ENCODE peak calls at places on chromosomes 1 and 21, in nine cellular contexts. L, M, U, G, O, H, W, S and X are unnamed samples.

GRCh38 chr1:36586146-36586545 is 103.4 kb upstream of the CSF3R start:
- DNase-seq in L (no peak), M (no peak), U (no peak), G (no peak), O (no peak), H (no peak), W (no peak), S (no peak), X (no peak)

GRCh38 chr1:171563675-171564074 is 58.4 kb upstream of the MYOCOS start:
- DNase-seq in L (no peak), M (no peak), U (no peak), G (peak), O (peak), H (no peak), W (no peak), S (peak), X (no peak)

GRCh38 chr21:45889115-45889708 is 92.4 kb upstream of the COL6A1 start:
- DNase-seq in L (peak), M (peak), U (no peak), G (no peak), O (no peak), H (no peak), W (no peak), S (no peak), X (no peak)

GRCh38 chr1:113201560-113201959 is 128.6 kb downstream of the LRIG2 start:
- DNase-seq in L (no peak), M (no peak), U (no peak), G (no peak), O (no peak), H (no peak), W (no peak), S (no peak), X (no peak)

GRCh38 chr1:72034827-72035226 is 247.5 kb downstream of the NEGR1 start:
- DNase-seq in L (no peak), M (no peak), U (no peak), G (no peak), O (no peak), H (no peak), W (no peak), S (no peak), X (no peak)

GRCh38 chr1:117128323-117129079 is 7.0 kb upstream of the TRIM45 start:
- DNase-seq in L (no peak), M (no peak), U (no peak), G (no peak), O (peak), H (peak), W (no peak), S (peak), X (no peak)

GRCh38 chr1:54421101-54421504 is 14.9 kb upstream of the SSBP3 start:
- DNase-seq in L (no peak), M (no peak), U (peak), G (no peak), O (peak), H (no peak), W (no peak), S (peak), X (no peak)

GRCh38 chr1:82227696-82228095 is 427.0 kb downstream of the ADGRL2 start:
- DNase-seq in L (no peak), M (no peak), U (no peak), G (no peak), O (peak), H (no peak), W (no peak), S (peak), X (peak)

GRCh38 chr21:30463713-30464112 is 16.5 kb downstream of the KRTAP19-1 start:
- DNase-seq in L (no peak), M (no peak), U (no peak), G (no peak), O (peak), H (peak), W (no peak), S (no peak), X (peak)

GRCh38 chr1:59556802-59557548 is 257.8 kb upstream of the HOOK1 start:
- DNase-seq in L (no peak), M (no peak), U (no peak), G (no peak), O (peak), H (no peak), W (no peak), S (no peak), X (no peak)

GRCh38 chr1:212979340-212980122 is 29.2 kb downstream of the VASH2 start:
- DNase-seq in L (no peak), M (no peak), U (no peak), G (no peak), O (no peak), H (no peak), W (no peak), S (no peak), X (no peak)

GRCh38 chr1:177229781-177230180 is 59.0 kb downstream of the BRINP2 start:
- DNase-seq in L (no peak), M (no peak), U (no peak), G (no peak), O (no peak), H (no peak), W (no peak), S (no peak), X (no peak)

GRCh38 chr1:226638608-226639007 is 90.0 kb downstream of the STUM start:
- DNase-seq in L (peak), M (peak), U (no peak), G (no peak), O (no peak), H (no peak), W (no peak), S (no peak), X (no peak)

GRCh38 chr1:63937623-63938022 is 163.8 kb downstream of the ROR1 start:
- DNase-seq in L (no peak), M (no peak), U (no peak), G (no peak), O (no peak), H (no peak), W (no peak), S (no peak), X (no peak)

DNA sequence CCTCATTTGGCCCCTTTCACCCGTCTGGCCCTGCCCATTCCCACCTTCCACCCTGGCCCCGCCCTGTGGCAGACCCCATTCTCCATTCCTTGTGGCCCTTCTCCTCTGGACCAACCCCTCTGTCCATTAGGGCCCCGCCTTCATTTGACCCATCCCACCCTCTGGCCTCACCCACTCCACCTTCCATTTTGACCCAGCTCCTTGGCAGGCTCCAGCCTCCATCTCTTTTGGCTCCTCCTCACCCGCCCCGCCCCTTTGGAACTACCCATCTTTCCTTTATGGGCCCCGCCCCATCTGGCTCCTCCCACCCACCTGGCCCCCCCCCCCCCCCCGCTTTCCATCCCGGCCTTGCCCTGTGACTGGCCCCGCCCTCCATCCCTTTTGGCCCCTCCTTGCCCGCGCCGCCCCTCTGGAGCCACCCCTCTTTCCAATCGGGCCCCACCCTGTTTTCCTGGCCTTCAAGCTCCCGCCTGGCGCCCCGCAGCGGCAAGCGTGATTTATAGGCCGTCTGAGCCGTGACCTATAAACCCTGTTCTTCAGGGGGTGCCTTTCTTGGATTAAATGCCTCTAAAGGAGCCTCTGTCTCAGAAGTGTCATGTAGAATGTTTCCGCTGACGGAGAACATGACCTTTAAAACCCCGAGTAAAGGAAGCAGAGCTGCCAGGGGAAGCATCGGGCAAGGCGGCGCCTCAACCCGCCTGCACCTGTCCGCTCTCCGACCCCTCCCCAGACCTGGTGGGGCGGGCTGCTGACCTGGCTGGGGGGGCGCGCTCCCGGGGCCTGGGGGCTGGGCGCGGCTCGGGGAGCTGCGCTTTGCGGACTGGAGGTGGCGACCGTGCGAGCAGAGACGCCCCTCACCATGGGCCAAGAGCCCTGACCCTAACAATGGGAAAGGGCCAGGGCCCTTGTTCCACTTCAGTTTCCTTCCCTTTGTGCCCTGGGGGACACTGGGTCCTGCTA is 178.0 kb downstream of the CAMTA1 start:
- DNase-seq in L (peak), M (peak), U (no peak), G (no peak), O (no peak), H (peak), W (no peak), S (peak), X (no peak)
- TF ChIP-seq CTCF in L (no peak), M (no peak), U (no peak), G (no peak), O (no peak), H (peak), W (no peak), S (no peak), X (no peak)

GRCh38 chr21:33229776-33230517 is at the start of gene IFNAR2:
- DNase-seq in L (peak), M (peak), U (peak), G (no peak), O (peak), H (peak), W (peak), S (peak), X (peak)

GRCh38 chr21:33229099-33229775 is 501 bp upstream of the IFNAR2 start:
- DNase-seq in L (no peak), M (no peak), U (no peak), G (no peak), O (no peak), H (no peak), W (no peak), S (no peak), X (no peak)

GRCh38 chr21:33232640-33233039 is 2.9 kb downstream of the IFNAR2 start:
- DNase-seq in L (no peak), M (no peak), U (no peak), G (no peak), O (peak), H (no peak), W (no peak), S (no peak), X (peak)

GRCh38 chr21:33230518-33231324 is 983 bp downstream of the IFNAR2 start:
- DNase-seq in L (peak), M (peak), U (peak), G (no peak), O (peak), H (peak), W (no peak), S (peak), X (peak)

DNA sequence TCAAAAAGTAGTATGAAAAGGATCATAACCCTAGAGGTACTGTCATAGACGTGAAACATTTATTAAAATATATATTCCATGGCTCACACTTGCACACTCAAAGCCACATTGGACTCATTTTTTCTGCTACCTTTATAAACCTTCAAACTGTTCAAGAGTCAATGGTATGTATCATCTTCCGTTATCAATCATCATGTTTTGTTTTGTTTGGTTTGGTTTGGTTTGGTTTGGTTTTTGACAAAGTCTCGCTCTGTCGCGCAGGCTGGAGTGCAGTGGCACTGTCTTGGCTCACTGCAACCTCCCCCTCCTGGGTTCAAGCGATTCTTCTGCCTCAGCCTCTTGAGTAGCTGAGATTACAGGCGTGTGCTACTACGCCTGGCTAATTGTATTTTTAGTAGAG is 1.8 kb downstream of the IFNAR2 start:
- DNase-seq in L (no peak), M (no peak), U (no peak), G (no peak), O (no peak), H (no peak), W (no peak), S (no peak), X (no peak)
- H3K27ac ChIP-seq in L (peak), M (peak), U (no peak), G (no peak), O (peak), H (peak), W (no peak), S (no peak), X (no peak)

GRCh38 chr21:36754241-36754881 is 55.4 kb downstream of the SIM2 start:
- DNase-seq in L (no peak), M (no peak), U (no peak), G (no peak), O (no peak), H (no peak), W (no peak), S (no peak), X (peak)
- TF ChIP-seq CTCF in L (no peak), M (no peak), U (no peak), G (no peak), O (no peak), H (no peak), W (no peak), S (no peak), X (no peak)

GRCh38 chr21:41613421-41613998 is 105.6 kb upstream of the TMPRSS2 start:
- DNase-seq in L (no peak), M (no peak), U (no peak), G (no peak), O (no peak), H (no peak), W (no peak), S (peak), X (no peak)

GRCh38 chr21:41612674-41613250 is 104.8 kb upstream of the TMPRSS2 start:
- DNase-seq in L (peak), M (no peak), U (peak), G (peak), O (peak), H (peak), W (peak), S (peak), X (peak)

GRCh38 chr21:41615613-41616012 is 107.7 kb upstream of the TMPRSS2 start:
- DNase-seq in L (no peak), M (no peak), U (no peak), G (peak), O (peak), H (no peak), W (no peak), S (peak), X (no peak)

GRCh38 chr21:41614456-41615010 is 106.6 kb upstream of the TMPRSS2 start:
- DNase-seq in L (no peak), M (no peak), U (no peak), G (no peak), O (no peak), H (no peak), W (no peak), S (peak), X (no peak)

DNA sequence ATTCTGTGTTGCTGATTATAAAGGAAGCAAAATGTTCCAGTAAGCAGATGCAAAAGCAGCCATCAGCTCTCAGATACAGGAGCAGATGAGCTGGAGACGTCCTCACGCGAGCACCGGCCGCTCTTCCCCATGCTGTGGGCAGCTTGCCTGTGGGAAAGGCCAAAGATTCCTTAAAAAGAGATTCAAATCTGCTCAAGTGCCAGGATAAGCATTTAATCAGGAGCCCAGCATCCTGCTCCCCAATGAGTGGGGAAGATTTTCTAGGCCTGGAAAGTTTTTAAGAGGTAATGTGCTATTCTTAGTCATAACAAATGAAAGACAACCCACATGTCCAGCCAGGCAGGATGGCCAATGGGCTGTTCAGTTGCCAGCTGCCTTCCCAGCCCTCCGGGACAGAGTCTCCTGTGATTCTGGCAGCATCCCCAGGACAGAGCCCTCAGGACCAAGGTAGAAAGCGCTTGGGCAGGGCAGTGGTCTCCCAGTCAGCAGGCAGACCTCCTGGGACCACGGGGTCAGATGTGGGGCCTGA is 108.2 kb upstream of the TMPRSS2 start:
- DNase-seq in L (no peak), M (no peak), U (no peak), G (peak), O (peak), H (no peak), W (peak), S (peak), X (peak)
- H3K27ac ChIP-seq in L (peak), M (no peak), U (peak), G (peak), O (peak), H (no peak), W (peak), S (peak), X (no peak)

DNA sequence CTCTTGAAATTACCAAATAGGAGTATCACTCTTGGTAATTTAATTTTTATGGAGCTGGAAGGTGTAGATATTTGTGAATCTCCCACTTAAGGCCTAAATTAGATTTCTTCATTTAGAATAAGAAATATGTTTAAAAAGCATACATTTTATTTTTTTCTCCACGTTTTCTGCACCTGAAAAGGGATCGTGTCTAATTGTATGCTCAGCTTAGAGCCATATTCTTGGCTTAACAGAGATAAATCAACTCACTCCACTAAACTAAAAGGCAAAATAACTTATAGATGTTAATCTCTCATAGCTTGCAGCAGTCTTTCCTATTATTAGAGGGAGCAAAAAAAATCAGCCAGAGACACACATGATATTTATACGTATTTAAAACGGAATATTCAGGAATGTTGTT is 336.8 kb upstream of the SGIP1 start:
- DNase-seq in L (no peak), M (no peak), U (no peak), G (no peak), O (no peak), H (no peak), W (no peak), S (no peak), X (no peak)
- TF ChIP-seq CTCF in L (no peak), M (no peak), U (no peak), G (no peak), O (no peak), H (no peak), W (no peak), S (no peak), X (no peak)